ENCODE peak calls at places on chromosomes 11 and 22, in four cellular contexts. I is sigmoid colon, S is stomach, A is left lung. K is an unnamed sample.

GRCh38 chr11:111659201-111659600 is 57.0 kb downstream of the SIK2 start:
- DNase-seq in I (no peak), S (no peak), A (no peak), K (no peak)

GRCh38 chr11:10654211-10655150 is 39.1 kb downstream of the IRAG1 start:
- DNase-seq in I (peak; percentile 55), S (no peak), A (no peak), K (no peak)

GRCh38 chr11:33388793-33389525 is 131.8 kb downstream of the HIPK3 start:
- DNase-seq in I (no peak), S (no peak), A (no peak), K (no peak)

GRCh38 chr11:76253416-76253815 is 47.1 kb upstream of the WNT11 start:
- DNase-seq in I (no peak), S (no peak), A (no peak), K (no peak)

GRCh38 chr11:61978703-61979661 is 11.5 kb upstream of the FTH1 start:
- DNase-seq in I (no peak), S (no peak), A (peak; percentile 62), K (peak; percentile 33)

GRCh38 chr11:8168485-8169257 is at the start of gene RIC3:
- DNase-seq in I (peak; percentile 69), S (peak; percentile 33), A (peak; percentile 75), K (no peak)

GRCh38 chr11:99584822-99585221 is 564.1 kb downstream of the CNTN5 start:
- DNase-seq in I (no peak), S (no peak), A (no peak), K (no peak)

GRCh38 chr11:62546244-62546936 is at the start of gene AHNAK:
- DNase-seq in I (peak; percentile 94), S (peak; percentile 87), A (peak; percentile 94), K (peak; percentile 93)

GRCh38 chr22:31870890-31871289 is 73.4 kb upstream of the YWHAH start:
- DNase-seq in I (no peak), S (no peak), A (no peak), K (no peak)

GRCh38 chr11:88538088-88538487 is 200.6 kb upstream of the CTSC start:
- DNase-seq in I (no peak), S (no peak), A (no peak), K (no peak)

GRCh38 chr11:83044958-83045712 is 26.6 kb downstream of the RAB30 start:
- DNase-seq in I (no peak), S (no peak), A (no peak), K (no peak)

GRCh38 chr22:46256358-46256958 is 6.4 kb upstream of the CDPF1 start:
- DNase-seq in I (no peak), S (no peak), A (no peak), K (no peak)

GRCh38 chr22:22924369-22925145 is 36.9 kb downstream of the IGLL5 start:
- DNase-seq in I (no peak), S (no peak), A (peak; percentile 56), K (no peak)

GRCh38 chr22:26553056-26553752 is 36.7 kb downstream of the TPST2 start:
- DNase-seq in I (no peak), S (no peak), A (no peak), K (no peak)

GRCh38 chr11:102685769-102686168 is 19.8 kb downstream of the MMP27 start:
- DNase-seq in I (no peak), S (no peak), A (no peak), K (no peak)

GRCh38 chr11:2678396-2678795 is 21.4 kb downstream of the KCNQ1OT1 start:
- DNase-seq in I (no peak), S (no peak), A (no peak), K (no peak)

GRCh38 chr22:30212996-30213441 is 33.5 kb downstream of the LIF start:
- DNase-seq in I (no peak), S (no peak), A (no peak), K (no peak)

GRCh38 chr11:70204466-70204799 is 1.3 kb downstream of the FADD start:
- DNase-seq in I (no peak), S (no peak), A (no peak), K (no peak)

GRCh38 chr22:23787600-23787896 is 782 bp downstream of the SMARCB1 start:
- DNase-seq in I (no peak), S (no peak), A (no peak), K (no peak)

GRCh38 chr22:27988704-27989103 is 69.6 kb upstream of the PITPNB start:
- DNase-seq in I (no peak), S (peak; percentile 11), A (no peak), K (no peak)

GRCh38 chr11:134510171-134510570 is 98.1 kb upstream of the B3GAT1 start:
- DNase-seq in I (no peak), S (no peak), A (peak; percentile 72), K (peak; percentile 31)

GRCh38 chr11:86497310-86497709 is 122.6 kb downstream of the CCDC81 start:
- DNase-seq in I (no peak), S (no peak), A (no peak), K (no peak)

GRCh38 chr11:30990625-30991348 is 378.8 kb downstream of the DCDC1 start:
- DNase-seq in I (no peak), S (no peak), A (no peak), K (no peak)

GRCh38 chr11:128871165-128871564 is 4.1 kb upstream of the KCNJ1 start:
- DNase-seq in I (no peak), S (no peak), A (no peak), K (no peak)

GRCh38 chr11:118656563-118657165 is 22.8 kb downstream of the TREH start:
- DNase-seq in I (no peak), S (no peak), A (no peak), K (no peak)

GRCh38 chr11:92332986-92333385 is 108.4 kb downstream of the FAT3 start:
- DNase-seq in I (no peak), S (no peak), A (no peak), K (no peak)

GRCh38 chr22:50269573-50270301 is 443 bp downstream of the MAPK11 start:
- DNase-seq in I (no peak), S (no peak), A (no peak), K (no peak)

GRCh38 chr22:43848366-43849171 is 13.7 kb downstream of the SULT4A1 start:
- DNase-seq in I (peak; percentile 43), S (no peak), A (no peak), K (no peak)

GRCh38 chr22:38755155-38755910 is 465 bp downstream of the SUN2 start:
- DNase-seq in I (peak; percentile 96), S (peak; percentile 97), A (peak; percentile 100), K (peak; percentile 90)

GRCh38 chr11:133081730-133082452 is 450.4 kb downstream of the OPCML start:
- DNase-seq in I (no peak), S (no peak), A (no peak), K (no peak)

GRCh38 chr11:133082453-133082781 is 449.9 kb downstream of the OPCML start:
- DNase-seq in I (peak; percentile 77), S (no peak), A (no peak), K (no peak)

GRCh38 chr11:133078591-133079179 is 453.6 kb downstream of the OPCML start:
- DNase-seq in I (no peak), S (peak; percentile 60), A (no peak), K (no peak)

GRCh38 chr11:133082851-133083488 is 449.3 kb downstream of the OPCML start:
- DNase-seq in I (no peak), S (peak; percentile 77), A (peak; percentile 90), K (no peak)

GRCh38 chr11:133081020-133081419 is 451.3 kb downstream of the OPCML start:
- DNase-seq in I (no peak), S (no peak), A (no peak), K (no peak)
- TF ChIP-seq CTCF in I (no peak), S (no peak), A (no peak), K (no peak)

DNA sequence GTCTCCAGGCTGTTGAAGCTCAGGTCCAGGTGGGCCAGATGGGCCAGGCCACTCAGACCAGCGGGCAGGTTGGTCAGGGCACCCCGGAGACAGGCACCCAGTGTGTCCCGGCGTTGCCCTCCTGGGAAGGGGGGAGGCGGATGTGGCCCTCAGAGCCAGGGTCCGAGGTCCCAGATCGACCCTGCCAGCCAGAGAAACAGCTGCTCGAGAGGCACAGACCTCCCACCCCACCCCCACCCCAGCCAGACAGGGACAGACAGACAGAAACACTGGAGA is 1.6 kb downstream of the PIDD1 start:
- DNase-seq in I (no peak), S (no peak), A (no peak), K (no peak)
- H3K27ac ChIP-seq in I (no peak overlapping the region), S (no peak overlapping the region), A (no peak overlapping the region), K (no peak overlapping the region)

GRCh38 chr11:6895010-6895409 is 2.7 kb upstream of the OR2D2 start:
- DNase-seq in I (no peak), S (no peak), A (no peak), K (no peak)

GRCh38 chr11:6898911-6899310 is 6.6 kb upstream of the OR2D2 start:
- DNase-seq in I (no peak), S (no peak), A (no peak), K (no peak)

DNA sequence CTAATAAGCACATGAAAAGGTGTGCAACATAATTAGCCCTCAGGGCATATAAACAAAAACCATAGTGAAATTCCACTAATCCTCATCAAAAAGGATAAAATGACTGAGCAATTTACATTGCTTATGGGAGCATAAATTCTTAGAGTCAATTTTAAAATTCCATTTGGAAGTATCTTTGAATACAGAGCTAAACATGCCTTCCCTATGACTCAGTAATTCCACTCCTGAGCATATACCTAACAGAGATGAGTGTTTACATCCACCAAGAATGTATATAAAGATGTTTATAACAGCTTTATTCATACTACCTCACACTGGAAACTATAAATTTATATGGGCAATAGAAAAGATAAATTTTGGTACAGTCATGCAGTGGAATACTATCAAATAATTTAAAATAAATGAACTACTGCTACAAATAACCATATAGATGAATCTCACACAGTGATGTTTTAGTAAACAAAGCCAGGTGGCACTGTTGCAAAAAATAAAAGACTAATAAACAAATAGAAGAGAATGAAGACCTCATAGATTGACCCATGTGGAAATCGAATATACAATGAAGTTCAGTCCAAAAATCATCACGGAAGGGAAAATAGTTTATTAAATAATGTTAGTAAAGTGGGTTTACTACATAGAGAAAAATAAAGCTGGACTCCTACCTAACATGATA is 8.2 kb upstream of the OR2D2 start:
- DNase-seq in I (no peak), S (no peak), A (no peak), K (no peak)
- TF ChIP-seq CTCF in I (no peak), S (no peak), A (no peak), K (no peak)

GRCh38 chr22:20741008-20741633 is 32.8 kb upstream of the SERPIND1 start:
- DNase-seq in I (no peak), S (no peak), A (peak; percentile 26), K (no peak)
- H3K27ac ChIP-seq in I (no peak overlapping the region), S (no peak overlapping the region), A (no peak overlapping the region), K (no peak overlapping the region)

DNA sequence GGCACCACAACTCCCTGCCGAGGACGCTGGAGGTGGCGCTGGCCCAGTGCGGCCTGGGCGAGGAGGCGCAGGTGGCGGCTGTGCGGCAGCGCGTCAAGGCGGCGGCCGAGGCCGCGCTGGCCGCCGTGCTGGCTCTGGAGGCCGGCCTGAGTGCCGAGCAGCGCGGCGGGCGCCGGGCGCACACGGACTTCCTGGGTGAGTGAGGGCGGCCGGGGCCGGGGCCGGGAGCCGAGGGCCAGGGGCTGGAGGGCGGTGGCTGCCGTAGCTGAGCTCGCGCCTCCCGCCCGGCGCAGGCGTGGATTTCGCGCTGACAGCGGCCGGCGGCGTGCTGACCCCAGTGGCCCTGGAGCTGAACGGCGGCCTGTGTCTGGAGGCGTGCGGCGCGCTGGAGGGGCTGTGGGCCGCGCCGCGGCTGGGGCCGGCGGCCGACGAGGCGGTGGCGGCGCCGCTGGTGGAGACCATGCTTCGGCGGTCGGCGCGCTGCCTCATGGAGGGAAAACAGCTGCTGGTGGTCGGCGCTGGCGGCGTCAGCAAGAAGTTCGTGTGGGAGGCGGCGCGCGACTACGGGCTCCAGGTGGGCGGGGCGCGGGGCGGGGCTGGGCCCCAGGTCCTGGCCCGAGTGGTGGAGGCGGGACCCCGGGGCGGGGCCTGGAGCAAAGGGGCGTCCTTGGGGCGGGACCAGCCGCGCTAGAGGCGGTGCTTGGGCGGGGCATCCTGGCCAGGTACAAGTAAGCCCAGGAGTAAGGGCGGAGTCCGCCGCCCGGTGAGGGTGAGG is 5.4 kb downstream of the CARNS1 start:
- DNase-seq in I (peak; percentile 98), S (peak; percentile 99), A (peak; percentile 100), K (peak; percentile 96)
- TF ChIP-seq CTCF in I (no peak), S (no peak), A (no peak), K (peak; percentile 18)